ENCODE peak calls at places on chromosome 10, in five cellular contexts. One of them, this sample, is unnamed. For H3K27me3, the result is how much of the 10 kb centered on the place peaks cover.

GRCh38 chr10:48792687-48793096 is 108.0 kb downstream of the WDFY4 start:
- DNase-seq in testis: no peak
- DNase-seq in GM23338: no peak
- DNase-seq in pancreas: no peak
- DNase-seq in endothelial cell of umbilical vein: no peak
- DNase-seq in this sample: peak

GRCh38 chr10:48935141-48935540 is 4.5 kb downstream of the LRRC18 start:
- DNase-seq in testis: no peak
- DNase-seq in GM23338: peak
- DNase-seq in pancreas: no peak
- DNase-seq in endothelial cell of umbilical vein: no peak
- DNase-seq in this sample: no peak

GRCh38 chr10:69825604-69826003 is 23.9 kb downstream of the COL13A1 start:
- DNase-seq in testis: no peak
- DNase-seq in GM23338: no peak
- DNase-seq in pancreas: no peak
- DNase-seq in endothelial cell of umbilical vein: no peak
- DNase-seq in this sample: no peak

GRCh38 chr10:26052326-26052725 is 118.3 kb downstream of the MYO3A start:
- DNase-seq in testis: no peak
- DNase-seq in GM23338: no peak
- DNase-seq in pancreas: no peak
- DNase-seq in endothelial cell of umbilical vein: no peak
- DNase-seq in this sample: no peak

GRCh38 chr10:6562221-6562620 is 17.9 kb downstream of the PRKCQ start:
- DNase-seq in testis: no peak
- DNase-seq in GM23338: no peak
- DNase-seq in pancreas: no peak
- DNase-seq in endothelial cell of umbilical vein: no peak
- DNase-seq in this sample: no peak

GRCh38 chr10:60186315-60187071 is 203.2 kb downstream of the ANK3 start:
- DNase-seq in testis: no peak
- DNase-seq in GM23338: no peak
- DNase-seq in pancreas: peak
- DNase-seq in endothelial cell of umbilical vein: no peak
- DNase-seq in this sample: peak

GRCh38 chr10:44913312-44914079 is 2.4 kb downstream of the TMEM72 start:
- DNase-seq in testis: no peak
- DNase-seq in GM23338: no peak
- DNase-seq in pancreas: no peak
- DNase-seq in endothelial cell of umbilical vein: no peak
- DNase-seq in this sample: no peak

GRCh38 chr10:106114656-106115186 is 1049.8 kb downstream of the SORCS1 start:
- DNase-seq in testis: no peak
- DNase-seq in GM23338: no peak
- DNase-seq in pancreas: no peak
- DNase-seq in endothelial cell of umbilical vein: no peak
- DNase-seq in this sample: no peak

GRCh38 chr10:114687459-114687858 is 29.4 kb upstream of the ABLIM1 start:
- DNase-seq in testis: no peak
- DNase-seq in GM23338: no peak
- DNase-seq in pancreas: no peak
- DNase-seq in endothelial cell of umbilical vein: no peak
- DNase-seq in this sample: no peak

GRCh38 chr10:115659616-115660015 is 566.5 kb downstream of the ATRNL1 start:
- DNase-seq in testis: no peak
- DNase-seq in GM23338: no peak
- DNase-seq in pancreas: no peak
- DNase-seq in endothelial cell of umbilical vein: no peak
- DNase-seq in this sample: no peak

GRCh38 chr10:90958781-90959180 is 37.9 kb upstream of the ANKRD1 start:
- DNase-seq in testis: no peak
- DNase-seq in GM23338: no peak
- DNase-seq in pancreas: no peak
- DNase-seq in endothelial cell of umbilical vein: no peak
- DNase-seq in this sample: no peak

GRCh38 chr10:72740526-72740925 is 48.6 kb downstream of the MCU start:
- DNase-seq in testis: no peak
- DNase-seq in GM23338: no peak
- DNase-seq in pancreas: peak
- DNase-seq in endothelial cell of umbilical vein: peak
- DNase-seq in this sample: no peak

GRCh38 chr10:102826148-102826796 is 10.9 kb downstream of the CYP17A1 start:
- DNase-seq in testis: no peak
- DNase-seq in GM23338: no peak
- DNase-seq in pancreas: no peak
- DNase-seq in endothelial cell of umbilical vein: no peak
- DNase-seq in this sample: no peak

GRCh38 chr10:103966671-103967432 is at the start of gene SLK:
- DNase-seq in testis: peak
- DNase-seq in GM23338: peak
- DNase-seq in pancreas: peak
- DNase-seq in endothelial cell of umbilical vein: peak
- DNase-seq in this sample: peak

GRCh38 chr10:62779487-62780248 is 24.9 kb upstream of the ADO start:
- DNase-seq in testis: no peak
- DNase-seq in GM23338: no peak
- DNase-seq in pancreas: no peak
- DNase-seq in endothelial cell of umbilical vein: peak
- DNase-seq in this sample: no peak

GRCh38 chr10:111990734-111991133 is 192.8 kb downstream of the GPAM start:
- DNase-seq in testis: no peak
- DNase-seq in GM23338: peak
- DNase-seq in pancreas: no peak
- DNase-seq in endothelial cell of umbilical vein: no peak
- DNase-seq in this sample: no peak

GRCh38 chr10:102555781-102556328 is 52.1 kb downstream of the SUFU start:
- DNase-seq in testis: no peak
- DNase-seq in GM23338: no peak
- DNase-seq in pancreas: no peak
- DNase-seq in endothelial cell of umbilical vein: no peak
- DNase-seq in this sample: no peak

GRCh38 chr10:74898201-74898976 is 72.0 kb downstream of the KAT6B start:
- DNase-seq in testis: no peak
- DNase-seq in GM23338: no peak
- DNase-seq in pancreas: no peak
- DNase-seq in endothelial cell of umbilical vein: no peak
- DNase-seq in this sample: no peak

GRCh38 chr10:86286591-86287421 is 79.8 kb downstream of the GRID1 start:
- DNase-seq in testis: peak
- DNase-seq in GM23338: no peak
- DNase-seq in pancreas: peak
- DNase-seq in endothelial cell of umbilical vein: no peak
- DNase-seq in this sample: no peak

GRCh38 chr10:11147723-11148122 is 130.1 kb downstream of the CELF2 start:
- DNase-seq in testis: no peak
- DNase-seq in GM23338: peak
- DNase-seq in pancreas: no peak
- DNase-seq in endothelial cell of umbilical vein: no peak
- DNase-seq in this sample: no peak

GRCh38 chr10:66639351-66639750 is 286.5 kb upstream of the LRRTM3 start:
- DNase-seq in testis: no peak
- DNase-seq in GM23338: no peak
- DNase-seq in pancreas: no peak
- DNase-seq in endothelial cell of umbilical vein: no peak
- DNase-seq in this sample: no peak

GRCh38 chr10:57657164-57657765 is 610.4 kb downstream of the IPMK start:
- DNase-seq in testis: peak
- DNase-seq in GM23338: peak
- DNase-seq in pancreas: peak
- DNase-seq in endothelial cell of umbilical vein: peak
- DNase-seq in this sample: peak

GRCh38 chr10:79377557-79378382 is 30.5 kb downstream of the PPIF start:
- DNase-seq in testis: peak
- DNase-seq in GM23338: no peak
- DNase-seq in pancreas: no peak
- DNase-seq in endothelial cell of umbilical vein: no peak
- DNase-seq in this sample: no peak

GRCh38 chr10:23095966-23096813 is 811 bp downstream of the MSRB2 start:
- DNase-seq in testis: peak
- DNase-seq in GM23338: peak
- DNase-seq in pancreas: peak
- DNase-seq in endothelial cell of umbilical vein: peak
- DNase-seq in this sample: no peak

GRCh38 chr10:28801247-28801646 is 123.9 kb downstream of the BAMBI start:
- DNase-seq in testis: no peak
- DNase-seq in GM23338: no peak
- DNase-seq in pancreas: no peak
- DNase-seq in endothelial cell of umbilical vein: no peak
- DNase-seq in this sample: no peak

GRCh38 chr10:28798964-28799363 is 121.6 kb downstream of the BAMBI start:
- DNase-seq in testis: no peak
- DNase-seq in GM23338: no peak
- DNase-seq in pancreas: no peak
- DNase-seq in endothelial cell of umbilical vein: no peak
- DNase-seq in this sample: no peak

GRCh38 chr10:28798428-28798955 is 121.2 kb downstream of the BAMBI start:
- DNase-seq in testis: no peak
- DNase-seq in GM23338: no peak
- DNase-seq in pancreas: no peak
- DNase-seq in endothelial cell of umbilical vein: no peak
- DNase-seq in this sample: no peak

GRCh38 chr10:28801869-28802268 is 124.5 kb downstream of the BAMBI start:
- DNase-seq in testis: no peak
- DNase-seq in GM23338: no peak
- DNase-seq in pancreas: no peak
- DNase-seq in endothelial cell of umbilical vein: no peak
- DNase-seq in this sample: no peak

GRCh38 chr10:28800144-28800543 is 122.8 kb downstream of the BAMBI start:
- DNase-seq in testis: no peak
- DNase-seq in GM23338: no peak
- DNase-seq in pancreas: no peak
- DNase-seq in endothelial cell of umbilical vein: no peak
- DNase-seq in this sample: no peak
- H3K27ac ChIP-seq in testis: no peak
- H3K27ac ChIP-seq in GM23338: no peak
- H3K27ac ChIP-seq in pancreas: no peak
- H3K27ac ChIP-seq in endothelial cell of umbilical vein: no peak
- H3K27ac ChIP-seq in this sample: no peak

GRCh38 chr10:117240730-117241529 is at the start of gene SLC18A2:
- DNase-seq in testis: no peak
- DNase-seq in GM23338: peak
- DNase-seq in pancreas: no peak
- DNase-seq in endothelial cell of umbilical vein: no peak
- DNase-seq in this sample: no peak
- H3K27me3 ChIP-seq in testis: under half
- H3K27me3 ChIP-seq in GM23338: under half
- H3K27me3 ChIP-seq in pancreas: under half
- H3K27me3 ChIP-seq in endothelial cell of umbilical vein: under half
- H3K27me3 ChIP-seq in this sample: under half

GRCh38 chr10:100928039-100928438 is 15.3 kb downstream of the SLF2 start:
- DNase-seq in testis: no peak
- DNase-seq in GM23338: no peak
- DNase-seq in pancreas: no peak
- DNase-seq in endothelial cell of umbilical vein: no peak
- DNase-seq in this sample: no peak

GRCh38 chr10:100927266-100927665 is 14.5 kb downstream of the SLF2 start:
- DNase-seq in testis: no peak
- DNase-seq in GM23338: no peak
- DNase-seq in pancreas: no peak
- DNase-seq in endothelial cell of umbilical vein: peak
- DNase-seq in this sample: no peak

GRCh38 chr10:100934084-100934659 is 21.4 kb downstream of the SLF2 start:
- DNase-seq in testis: no peak
- DNase-seq in GM23338: peak
- DNase-seq in pancreas: no peak
- DNase-seq in endothelial cell of umbilical vein: no peak
- DNase-seq in this sample: no peak

DNA sequence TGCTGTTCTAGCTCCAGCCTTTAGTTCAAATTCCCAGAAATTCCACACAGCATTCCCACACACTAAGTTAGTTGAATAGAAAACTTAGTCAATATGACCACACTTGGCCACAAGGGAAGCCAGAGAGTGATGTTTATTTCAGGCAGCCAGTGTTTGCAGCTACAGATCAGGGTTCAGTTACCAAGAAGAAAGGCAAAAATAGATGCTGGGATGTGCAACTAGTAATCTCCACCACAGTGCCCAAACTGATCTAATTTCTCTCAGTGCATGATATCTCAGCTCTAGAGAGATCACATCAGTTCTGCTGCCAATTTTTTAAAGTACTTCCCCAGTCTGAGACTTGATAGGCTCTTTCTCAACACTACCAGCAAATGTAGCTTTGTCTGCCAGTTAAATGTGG is 17.6 kb downstream of the SLF2 start:
- DNase-seq in testis: no peak
- DNase-seq in GM23338: peak
- DNase-seq in pancreas: no peak
- DNase-seq in endothelial cell of umbilical vein: no peak
- DNase-seq in this sample: no peak
- H3K27ac ChIP-seq in testis: no peak
- H3K27ac ChIP-seq in GM23338: no peak
- H3K27ac ChIP-seq in pancreas: no peak
- H3K27ac ChIP-seq in endothelial cell of umbilical vein: no peak
- H3K27ac ChIP-seq in this sample: peak

GRCh38 chr10:132893090-132893489 is 49.3 kb downstream of the CFAP46 start:
- DNase-seq in testis: no peak
- DNase-seq in GM23338: no peak
- DNase-seq in pancreas: no peak
- DNase-seq in endothelial cell of umbilical vein: no peak
- DNase-seq in this sample: no peak
- H3K27me3 ChIP-seq in testis: under half
- H3K27me3 ChIP-seq in GM23338: under half
- H3K27me3 ChIP-seq in pancreas: under half
- H3K27me3 ChIP-seq in endothelial cell of umbilical vein: under half
- H3K27me3 ChIP-seq in this sample: under half

GRCh38 chr10:21495686-21496284 is 29.7 kb downstream of the SKIDA1 start:
- DNase-seq in testis: peak
- DNase-seq in GM23338: peak
- DNase-seq in pancreas: peak
- DNase-seq in endothelial cell of umbilical vein: peak
- DNase-seq in this sample: peak
- H3K27ac ChIP-seq in testis: peak
- H3K27ac ChIP-seq in GM23338: peak
- H3K27ac ChIP-seq in pancreas: no peak
- H3K27ac ChIP-seq in endothelial cell of umbilical vein: peak
- H3K27ac ChIP-seq in this sample: peak

DNA sequence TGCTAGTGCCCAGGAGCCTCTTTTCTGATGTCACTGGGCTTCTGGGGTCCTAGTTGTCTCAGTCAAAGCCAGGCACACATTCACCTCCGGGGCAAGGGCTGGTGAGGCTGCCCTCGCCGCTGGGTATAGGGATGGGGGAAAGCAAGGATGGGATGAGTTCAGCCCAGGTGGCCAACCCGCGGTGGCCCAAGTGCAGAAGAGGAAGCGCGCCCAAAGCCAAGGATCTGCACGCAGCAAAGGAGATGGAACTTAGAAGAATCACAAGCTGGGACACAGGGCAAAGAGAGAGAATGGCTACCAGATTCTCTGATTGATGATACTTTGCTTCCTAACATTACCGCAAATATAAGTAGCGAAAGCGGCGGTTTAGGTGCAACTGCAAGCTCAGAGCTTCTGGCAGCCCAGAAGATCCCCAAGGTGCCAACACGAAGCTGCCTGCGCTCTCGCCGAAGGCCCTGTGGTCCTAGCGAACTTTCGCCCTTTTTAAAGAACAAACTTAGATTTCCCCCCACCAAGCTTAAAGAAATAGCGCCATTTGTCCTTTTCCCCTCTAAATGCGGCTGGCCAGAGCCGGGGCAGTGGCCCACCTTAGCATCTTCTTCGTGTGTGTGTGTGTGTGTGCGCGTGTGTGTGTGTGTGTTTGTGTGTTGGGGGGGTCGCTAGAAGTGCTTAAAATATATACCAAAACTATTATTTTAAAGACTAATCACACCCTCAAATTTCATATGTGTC is 911 bp upstream of the MKX start:
- DNase-seq in testis: no peak
- DNase-seq in GM23338: peak
- DNase-seq in pancreas: no peak
- DNase-seq in endothelial cell of umbilical vein: no peak
- DNase-seq in this sample: no peak
- H3K27me3 ChIP-seq in testis: under half
- H3K27me3 ChIP-seq in GM23338: half or more
- H3K27me3 ChIP-seq in pancreas: under half
- H3K27me3 ChIP-seq in endothelial cell of umbilical vein: half or more
- H3K27me3 ChIP-seq in this sample: under half

This sample was measured in dorsolateral prefrontal cortex.